ENCODE peak calls at places on chromosomes 16 and 17, in five cellular contexts. C is AG04449, N is lung, P is ovary, O is heart left ventricle. Q is an unnamed sample.

GRCh38 chr17:4610162-4610561 is 25.8 kb downstream of the SMTNL2 start:
- DNase-seq in O (no peak), N (no peak), P (no peak), C (no peak), Q (no peak)

GRCh38 chr16:10965440-10966039 is 21.2 kb downstream of the CLEC16A start:
- DNase-seq in C (no peak), O (no peak), P (no peak), N (no peak), Q (no peak)

GRCh38 chr16:86512860-86513470 is 2.6 kb downstream of the FOXF1 start:
- DNase-seq in O (no peak), N (no peak), C (no peak), P (no peak), Q (no peak)

GRCh38 chr17:81091774-81092517 is 57.0 kb downstream of the BAIAP2 start:
- DNase-seq in O (no peak), N (no peak), P (no peak), C (no peak), Q (no peak)

GRCh38 chr16:87740441-87740840 is 25.3 kb downstream of the KLHDC4 start:
- DNase-seq in O (no peak), C (no peak), P (no peak), N (no peak), Q (no peak)

GRCh38 chr16:53131363-53132071 is 76.7 kb downstream of the CHD9 start:
- DNase-seq in P (peak), O (peak), N (peak), C (no peak), Q (peak)

GRCh38 chr17:39404542-39405378 is 3.3 kb upstream of the FBXL20 start:
- DNase-seq in C (peak), O (no peak), N (no peak), P (no peak), Q (peak)

GRCh38 chr17:5911919-5912318 is 158.3 kb upstream of the WSCD1 start:
- DNase-seq in C (no peak), O (no peak), P (no peak), N (no peak), Q (no peak)

GRCh38 chr16:19563377-19563776 is 7.9 kb downstream of the VPS35L start:
- DNase-seq in O (no peak), C (no peak), N (no peak), P (no peak), Q (no peak)